ENCODE peak calls at places on chromosomes 12 and 14, in seven cellular contexts. One of them, this sample, is unnamed.

GRCh38 chr14:42884100-42884499 is 1277.4 kb downstream of the LRFN5 start:
- DNase-seq in neural crest cell: no peak
- DNase-seq in PC-9: peak
- DNase-seq in coronary artery: no peak
- DNase-seq in cardiac muscle cell: no peak
- DNase-seq in IMR-90: peak
- DNase-seq in A549: peak
- DNase-seq in this sample: no peak

GRCh38 chr12:114627393-114627792 is 56.6 kb downstream of the TBX3 start:
- DNase-seq in A549: no peak
- DNase-seq in coronary artery: no peak
- DNase-seq in IMR-90: no peak
- DNase-seq in cardiac muscle cell: no peak
- DNase-seq in PC-9: no peak
- DNase-seq in neural crest cell: no peak
- DNase-seq in this sample: no peak

GRCh38 chr14:64229489-64229888 is 64.7 kb downstream of the ESR2 start:
- DNase-seq in neural crest cell: no peak
- DNase-seq in A549: no peak
- DNase-seq in PC-9: no peak
- DNase-seq in coronary artery: no peak
- DNase-seq in cardiac muscle cell: no peak
- DNase-seq in IMR-90: no peak
- DNase-seq in this sample: no peak

GRCh38 chr14:90396342-90397339 is at the start of gene CALM1:
- DNase-seq in PC-9: peak
- DNase-seq in IMR-90: peak
- DNase-seq in A549: peak
- DNase-seq in coronary artery: peak
- DNase-seq in cardiac muscle cell: peak
- DNase-seq in neural crest cell: peak
- DNase-seq in this sample: peak

GRCh38 chr14:69879175-69880047 is at the start of gene SMOC1:
- DNase-seq in coronary artery: peak
- DNase-seq in neural crest cell: peak
- DNase-seq in IMR-90: peak
- DNase-seq in A549: peak
- DNase-seq in cardiac muscle cell: peak
- DNase-seq in PC-9: no peak
- DNase-seq in this sample: peak

GRCh38 chr12:75011120-75011519 is 198.5 kb downstream of the KCNC2 start:
- DNase-seq in IMR-90: no peak
- DNase-seq in cardiac muscle cell: no peak
- DNase-seq in PC-9: no peak
- DNase-seq in A549: no peak
- DNase-seq in neural crest cell: no peak
- DNase-seq in coronary artery: no peak
- DNase-seq in this sample: no peak

GRCh38 chr12:14886271-14886670 is 617 bp upstream of the MGP start:
- DNase-seq in A549: no peak
- DNase-seq in IMR-90: no peak
- DNase-seq in PC-9: peak
- DNase-seq in neural crest cell: no peak
- DNase-seq in cardiac muscle cell: no peak
- DNase-seq in coronary artery: no peak
- DNase-seq in this sample: no peak

GRCh38 chr12:51726931-51727330 is 121.6 kb downstream of the FIGNL2 start:
- DNase-seq in PC-9: no peak
- DNase-seq in cardiac muscle cell: no peak
- DNase-seq in coronary artery: no peak
- DNase-seq in A549: no peak
- DNase-seq in IMR-90: no peak
- DNase-seq in neural crest cell: no peak
- DNase-seq in this sample: no peak

GRCh38 chr12:119780786-119781434 is 96.2 kb downstream of the CIT start:
- DNase-seq in PC-9: peak
- DNase-seq in IMR-90: peak
- DNase-seq in cardiac muscle cell: peak
- DNase-seq in coronary artery: no peak
- DNase-seq in neural crest cell: peak
- DNase-seq in A549: peak
- DNase-seq in this sample: no peak

GRCh38 chr14:80080601-80081000 is 130.7 kb downstream of the DIO2 start:
- DNase-seq in neural crest cell: no peak
- DNase-seq in IMR-90: no peak
- DNase-seq in A549: no peak
- DNase-seq in coronary artery: no peak
- DNase-seq in PC-9: no peak
- DNase-seq in cardiac muscle cell: no peak
- DNase-seq in this sample: no peak

GRCh38 chr12:8644345-8645248 is 18.0 kb downstream of the MFAP5 start:
- DNase-seq in coronary artery: no peak
- DNase-seq in neural crest cell: no peak
- DNase-seq in IMR-90: no peak
- DNase-seq in PC-9: peak
- DNase-seq in cardiac muscle cell: no peak
- DNase-seq in A549: no peak
- DNase-seq in this sample: peak

GRCh38 chr14:56118611-56119181 is 485 bp downstream of the PELI2 start:
- DNase-seq in cardiac muscle cell: no peak
- DNase-seq in A549: no peak
- DNase-seq in PC-9: no peak
- DNase-seq in IMR-90: no peak
- DNase-seq in neural crest cell: no peak
- DNase-seq in coronary artery: no peak
- DNase-seq in this sample: peak

GRCh38 chr12:124381454-124382207 is 86.7 kb downstream of the RFLNA start:
- DNase-seq in A549: peak
- DNase-seq in coronary artery: peak
- DNase-seq in PC-9: peak
- DNase-seq in IMR-90: peak
- DNase-seq in neural crest cell: no peak
- DNase-seq in cardiac muscle cell: no peak
- DNase-seq in this sample: no peak

GRCh38 chr14:70831382-70831781 is 22.1 kb upstream of the MAP3K9 start:
- DNase-seq in A549: no peak
- DNase-seq in cardiac muscle cell: no peak
- DNase-seq in IMR-90: no peak
- DNase-seq in neural crest cell: no peak
- DNase-seq in coronary artery: no peak
- DNase-seq in PC-9: no peak
- DNase-seq in this sample: no peak

GRCh38 chr12:39713552-39713951 is 93.9 kb upstream of the ABCD2 start:
- DNase-seq in PC-9: no peak
- DNase-seq in cardiac muscle cell: no peak
- DNase-seq in A549: no peak
- DNase-seq in neural crest cell: no peak
- DNase-seq in coronary artery: no peak
- DNase-seq in IMR-90: no peak
- DNase-seq in this sample: no peak

GRCh38 chr12:67070307-67070600 is 198.9 kb upstream of the CAND1 start:
- DNase-seq in cardiac muscle cell: no peak
- DNase-seq in neural crest cell: no peak
- DNase-seq in PC-9: peak
- DNase-seq in IMR-90: no peak
- DNase-seq in A549: no peak
- DNase-seq in coronary artery: no peak
- DNase-seq in this sample: no peak

GRCh38 chr14:92397140-92397815 is 74.3 kb downstream of the SLC24A4 start:
- DNase-seq in A549: peak
- DNase-seq in cardiac muscle cell: no peak
- DNase-seq in neural crest cell: no peak
- DNase-seq in coronary artery: no peak
- DNase-seq in PC-9: peak
- DNase-seq in IMR-90: peak
- DNase-seq in this sample: no peak

GRCh38 chr12:90237841-90238240 is 529.2 kb upstream of the ATP2B1 start:
- DNase-seq in PC-9: no peak
- DNase-seq in A549: no peak
- DNase-seq in coronary artery: no peak
- DNase-seq in IMR-90: no peak
- DNase-seq in neural crest cell: no peak
- DNase-seq in cardiac muscle cell: no peak
- DNase-seq in this sample: no peak

GRCh38 chr12:90233168-90234100 is 524.8 kb upstream of the ATP2B1 start:
- DNase-seq in coronary artery: no peak
- DNase-seq in A549: no peak
- DNase-seq in IMR-90: no peak
- DNase-seq in neural crest cell: no peak
- DNase-seq in cardiac muscle cell: no peak
- DNase-seq in PC-9: no peak
- DNase-seq in this sample: no peak

GRCh38 chr12:90238872-90239271 is 530.2 kb upstream of the ATP2B1 start:
- DNase-seq in neural crest cell: no peak
- DNase-seq in A549: no peak
- DNase-seq in coronary artery: no peak
- DNase-seq in cardiac muscle cell: no peak
- DNase-seq in PC-9: no peak
- DNase-seq in IMR-90: no peak
- DNase-seq in this sample: no peak

GRCh38 chr12:90234455-90234854 is 525.8 kb upstream of the ATP2B1 start:
- DNase-seq in IMR-90: peak
- DNase-seq in A549: peak
- DNase-seq in coronary artery: no peak
- DNase-seq in PC-9: no peak
- DNase-seq in cardiac muscle cell: no peak
- DNase-seq in neural crest cell: no peak
- DNase-seq in this sample: no peak

DNA sequence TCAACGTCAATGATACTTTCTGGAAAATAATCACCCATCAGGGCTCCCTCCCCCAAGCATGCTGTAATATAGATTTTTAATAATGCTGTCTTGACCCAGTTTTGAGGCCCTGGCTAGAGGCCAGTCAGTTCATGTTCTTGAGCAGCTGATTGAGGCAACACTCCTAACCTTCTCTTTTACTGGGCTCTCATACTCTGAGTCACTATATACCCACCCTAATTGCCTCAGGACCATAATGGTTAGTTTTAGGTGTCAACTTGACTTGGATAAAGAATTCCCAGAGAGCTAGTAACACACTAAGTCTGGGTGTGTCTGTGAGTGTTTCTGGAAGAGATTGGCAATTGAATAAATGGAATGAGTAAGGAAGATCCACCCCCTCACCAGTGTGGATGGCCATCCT is 527.0 kb upstream of the ATP2B1 start:
- DNase-seq in cardiac muscle cell: no peak
- DNase-seq in IMR-90: no peak
- DNase-seq in neural crest cell: no peak
- DNase-seq in A549: no peak
- DNase-seq in coronary artery: no peak
- DNase-seq in PC-9: no peak
- DNase-seq in this sample: no peak
- TF ChIP-seq CTCF in cardiac muscle cell: no peak
- TF ChIP-seq CTCF in IMR-90: no peak
- TF ChIP-seq CTCF in neural crest cell: no peak
- TF ChIP-seq CTCF in A549: no peak
- TF ChIP-seq CTCF in coronary artery: no peak
- TF ChIP-seq CTCF in PC-9: no peak
- TF ChIP-seq CTCF in this sample: no peak

GRCh38 chr12:122867701-122868461 is 28.0 kb downstream of the VPS37B start:
- DNase-seq in IMR-90: no peak
- DNase-seq in PC-9: no peak
- DNase-seq in cardiac muscle cell: no peak
- DNase-seq in A549: peak
- DNase-seq in neural crest cell: no peak
- DNase-seq in coronary artery: no peak
- DNase-seq in this sample: no peak
- TF ChIP-seq CTCF in IMR-90: peak
- TF ChIP-seq CTCF in PC-9: peak
- TF ChIP-seq CTCF in cardiac muscle cell: peak
- TF ChIP-seq CTCF in A549: peak
- TF ChIP-seq CTCF in neural crest cell: peak
- TF ChIP-seq CTCF in coronary artery: no peak
- TF ChIP-seq CTCF in this sample: no peak

GRCh38 chr12:5776091-5776490 is 169.0 kb downstream of the ANO2 start:
- DNase-seq in cardiac muscle cell: no peak
- DNase-seq in PC-9: no peak
- DNase-seq in IMR-90: no peak
- DNase-seq in coronary artery: no peak
- DNase-seq in neural crest cell: no peak
- DNase-seq in A549: no peak
- DNase-seq in this sample: peak

GRCh38 chr12:5770727-5771126 is 174.3 kb downstream of the ANO2 start:
- DNase-seq in A549: no peak
- DNase-seq in PC-9: no peak
- DNase-seq in coronary artery: no peak
- DNase-seq in neural crest cell: no peak
- DNase-seq in cardiac muscle cell: no peak
- DNase-seq in IMR-90: no peak
- DNase-seq in this sample: no peak

GRCh38 chr12:5768171-5768879 is 176.7 kb downstream of the ANO2 start:
- DNase-seq in cardiac muscle cell: no peak
- DNase-seq in neural crest cell: no peak
- DNase-seq in A549: no peak
- DNase-seq in IMR-90: no peak
- DNase-seq in coronary artery: peak
- DNase-seq in PC-9: no peak
- DNase-seq in this sample: no peak

GRCh38 chr12:5768880-5769199 is 176.2 kb downstream of the ANO2 start:
- DNase-seq in cardiac muscle cell: no peak
- DNase-seq in coronary artery: no peak
- DNase-seq in IMR-90: no peak
- DNase-seq in A549: no peak
- DNase-seq in neural crest cell: no peak
- DNase-seq in PC-9: no peak
- DNase-seq in this sample: no peak

DNA sequence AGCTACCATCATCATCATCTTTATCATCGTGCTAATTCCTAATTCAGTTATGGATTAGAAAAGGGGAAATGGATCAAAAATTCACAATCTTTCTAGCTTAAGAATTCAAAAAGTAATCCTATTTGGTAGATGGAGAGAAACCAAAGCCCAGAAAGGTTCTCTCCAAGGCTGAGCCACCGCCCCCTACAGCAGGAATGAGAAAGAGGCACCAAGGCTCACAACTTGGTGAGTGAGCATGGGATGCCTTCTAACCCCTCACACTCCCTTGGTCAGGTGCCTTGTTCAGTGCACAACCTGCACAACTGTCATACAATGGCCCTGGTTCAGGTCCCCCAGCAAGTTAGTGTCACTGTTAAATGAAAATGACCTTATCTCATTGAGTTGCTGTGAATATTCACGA is 171.5 kb downstream of the ANO2 start:
- DNase-seq in neural crest cell: no peak
- DNase-seq in cardiac muscle cell: no peak
- DNase-seq in PC-9: no peak
- DNase-seq in IMR-90: no peak
- DNase-seq in coronary artery: no peak
- DNase-seq in A549: no peak
- DNase-seq in this sample: no peak
- TF ChIP-seq CTCF in neural crest cell: no peak
- TF ChIP-seq CTCF in cardiac muscle cell: no peak
- TF ChIP-seq CTCF in PC-9: no peak
- TF ChIP-seq CTCF in IMR-90: no peak
- TF ChIP-seq CTCF in coronary artery: no peak
- TF ChIP-seq CTCF in A549: no peak
- TF ChIP-seq CTCF in this sample: no peak

DNA sequence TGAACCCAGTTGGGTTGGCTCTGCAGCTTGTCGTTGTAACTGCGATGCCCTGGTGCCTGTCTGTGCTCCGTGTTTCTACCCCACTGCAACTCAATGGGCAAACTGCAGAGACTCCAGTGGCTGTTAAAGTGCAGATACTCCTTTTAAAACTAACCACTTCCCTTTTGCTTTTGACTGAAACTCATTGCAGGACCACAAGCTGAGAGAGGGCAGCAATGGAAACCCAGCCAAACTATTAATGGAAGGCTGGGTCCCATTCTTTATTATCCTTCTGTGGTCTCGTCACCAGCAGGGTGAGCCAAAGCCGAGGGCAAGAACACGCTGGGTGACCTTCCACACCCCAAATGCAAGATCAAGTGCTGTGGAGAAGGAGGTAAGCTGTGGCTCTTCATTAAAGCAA is 910.4 kb downstream of the VRK1 start:
- DNase-seq in PC-9: no peak
- DNase-seq in coronary artery: no peak
- DNase-seq in cardiac muscle cell: no peak
- DNase-seq in A549: no peak
- DNase-seq in IMR-90: no peak
- DNase-seq in neural crest cell: no peak
- DNase-seq in this sample: no peak
- TF ChIP-seq CTCF in PC-9: no peak
- TF ChIP-seq CTCF in coronary artery: no peak
- TF ChIP-seq CTCF in cardiac muscle cell: no peak
- TF ChIP-seq CTCF in A549: no peak
- TF ChIP-seq CTCF in IMR-90: no peak
- TF ChIP-seq CTCF in neural crest cell: no peak
- TF ChIP-seq CTCF in this sample: no peak